ENCODE peak calls at places on chromosomes 16 and 17, in five cellular contexts. Y, M, O, N and B are unnamed samples.

GRCh38 chr16:68995011-68995504 is 110.4 kb upstream of the HAS3 start:
- DNase-seq in Y (peak; percentile 55), M (no peak), O (no peak), N (peak; percentile 39), B (no peak)

GRCh38 chr17:73420897-73421296 is 109.1 kb upstream of the CDC42EP4 start:
- DNase-seq in Y (peak; percentile 86), M (no peak), O (peak; percentile 28), N (no peak), B (no peak)

GRCh38 chr16:53055603-53056527 is 1.1 kb downstream of the CHD9 start:
- DNase-seq in Y (peak; percentile 25), M (peak; percentile 61), O (peak; percentile 76), N (no peak), B (peak; percentile 64)

GRCh38 chr17:62724398-62725146 is 83.5 kb downstream of the MARCHF10 start:
- DNase-seq in Y (no peak), M (no peak), O (peak; percentile 12), N (no peak), B (peak; percentile 34)

GRCh38 chr17:74805543-74805991 is 29.4 kb upstream of the NAT9 start:
- DNase-seq in Y (no peak), M (no peak), O (no peak), N (no peak), B (no peak)

GRCh38 chr17:30256756-30257506 is 21.4 kb upstream of the SLC6A4 start:
- DNase-seq in Y (no peak), M (no peak), O (no peak), N (no peak), B (no peak)

GRCh38 chr17:8079291-8080207 is 8.0 kb downstream of the ALOX12B start:
- DNase-seq in Y (peak; percentile 93), M (peak; percentile 95), O (peak; percentile 83), N (no peak), B (peak; percentile 76)

GRCh38 chr16:5193877-5194276 is 96.3 kb upstream of the EEF2KMT start:
- DNase-seq in Y (no peak), M (no peak), O (no peak), N (no peak), B (no peak)

GRCh38 chr17:17041018-17041521 is 1.2 kb upstream of the MPRIP start:
- DNase-seq in Y (no peak), M (no peak), O (no peak), N (no peak), B (no peak)

GRCh38 chr17:73901661-73902415 is 257.6 kb upstream of the SDK2 start:
- DNase-seq in Y (no peak), M (peak; percentile 65), O (no peak), N (no peak), B (peak; percentile 72)

GRCh38 chr16:73546351-73546845 is 498.5 kb upstream of the ZFHX3 start:
- DNase-seq in Y (no peak), M (no peak), O (no peak), N (no peak), B (no peak)

GRCh38 chr17:37481001-37481665 is 8.6 kb upstream of the DUSP14 start:
- DNase-seq in Y (no peak), M (no peak), O (no peak), N (no peak), B (no peak)

GRCh38 chr17:37507108-37507507 is 17.4 kb downstream of the DUSP14 start:
- DNase-seq in Y (no peak), M (no peak), O (no peak), N (no peak), B (no peak)

GRCh38 chr17:59825533-59826316 is 67.0 kb downstream of the TUBD1 start:
- DNase-seq in Y (no peak), M (no peak), O (no peak), N (no peak), B (no peak)
- TF ChIP-seq EP300 in Y (no peak), M (no peak), O (peak; percentile 95), N (peak; percentile 91), B (peak; percentile 86)

GRCh38 chr17:59631221-59631720 is 11.6 kb downstream of the CLTC start:
- DNase-seq in Y (no peak), M (no peak), O (no peak), N (no peak), B (no peak)

GRCh38 chr17:59626756-59627155 is 7.1 kb downstream of the CLTC start:
- DNase-seq in Y (no peak), M (no peak), O (no peak), N (no peak), B (no peak)

GRCh38 chr17:59623151-59623550 is 3.5 kb downstream of the CLTC start:
- DNase-seq in Y (no peak), M (no peak), O (no peak), N (no peak), B (no peak)

GRCh38 chr17:59627770-59628171 is 8.1 kb downstream of the CLTC start:
- DNase-seq in Y (no peak), M (no peak), O (no peak), N (no peak), B (no peak)

DNA sequence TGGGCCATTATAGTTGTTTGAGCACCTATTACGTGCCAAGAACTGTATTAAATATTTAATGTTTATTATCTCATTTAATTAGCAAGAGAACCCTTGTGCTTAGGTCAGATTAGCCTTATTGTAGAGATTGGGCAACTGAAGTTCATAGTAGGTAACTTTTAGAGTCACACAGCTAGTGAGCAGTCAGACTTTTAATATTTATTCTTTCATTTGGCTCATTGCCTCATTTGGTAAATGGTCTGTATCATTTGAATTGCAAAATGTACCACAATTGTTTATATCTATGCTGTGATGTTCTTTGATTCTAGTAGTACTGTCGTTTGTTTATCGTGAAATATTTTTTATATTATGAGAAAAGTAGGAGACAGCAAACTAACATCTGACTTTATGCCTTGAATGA is 7.6 kb downstream of the CLTC start:
- DNase-seq in Y (no peak), M (no peak), O (no peak), N (no peak), B (no peak)
- H3K4me3 ChIP-seq in Y (no peak overlapping the region), M (no peak overlapping the region), O (no peak overlapping the region), N (no peak overlapping the region), B (no peak overlapping the region)

GRCh38 chr16:23561586-23561985 is 4.1 kb downstream of the UBFD1 start:
- DNase-seq in Y (no peak), M (no peak), O (no peak), N (no peak), B (no peak)

GRCh38 chr16:23554536-23554935 is 2.6 kb downstream of the EARS2 start:
- DNase-seq in Y (no peak), M (no peak), O (no peak), N (no peak), B (no peak)

GRCh38 chr16:23552171-23552570 is 5.0 kb downstream of the EARS2 start:
- DNase-seq in Y (no peak), M (no peak), O (no peak), N (no peak), B (no peak)

GRCh38 chr16:23557779-23558330 is 328 bp downstream of the UBFD1 start:
- DNase-seq in Y (no peak), M (no peak), O (peak; percentile 67), N (no peak), B (peak; percentile 29)

DNA sequence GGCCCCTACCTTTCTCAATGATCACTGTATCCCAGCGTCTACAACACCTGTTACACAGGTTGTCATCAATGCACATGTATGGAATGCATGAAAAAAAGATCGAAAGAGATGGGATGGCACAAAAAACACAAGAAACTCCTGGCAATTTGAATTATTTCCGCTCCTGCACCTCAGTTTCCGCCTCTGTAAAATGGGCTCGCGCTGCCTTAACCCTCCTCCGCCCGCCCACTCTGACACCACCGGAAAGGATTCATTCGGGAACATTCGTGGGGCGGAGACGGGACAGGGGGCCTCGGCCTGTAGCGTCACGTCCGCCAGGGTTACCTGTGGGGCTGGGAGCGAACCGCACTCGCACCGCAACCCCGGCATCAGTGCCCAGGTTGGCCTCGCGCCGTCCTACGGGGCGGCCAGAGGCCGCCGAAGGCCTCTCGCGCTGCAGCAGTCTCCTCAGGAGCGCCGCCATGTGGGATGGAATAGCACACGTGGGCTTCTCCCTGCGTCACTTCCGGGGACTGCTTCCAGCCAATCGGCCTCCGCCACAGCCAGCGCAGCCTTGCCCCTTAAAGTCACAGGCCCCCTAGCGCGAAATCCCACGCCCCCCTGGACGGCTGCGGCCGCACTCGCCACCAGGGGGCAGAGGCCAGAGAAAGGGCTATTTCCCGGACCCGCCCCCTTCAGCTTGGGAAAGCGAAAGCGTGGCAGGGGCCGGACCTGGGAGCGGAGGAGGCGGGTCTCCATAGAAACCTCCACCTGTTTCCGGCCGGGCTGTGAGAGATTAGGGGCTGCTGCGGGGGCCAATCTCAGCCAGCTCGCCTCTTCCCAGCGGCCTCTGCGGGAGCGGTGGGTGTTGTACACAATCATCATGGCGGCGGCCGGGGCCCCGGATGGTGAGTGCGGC is at the start of the genes EARS2 and UBFD1:
- DNase-seq in Y (peak; percentile 92), M (peak; percentile 100), O (peak; percentile 99), N (peak; percentile 100), B (peak; percentile 99)
- TF ChIP-seq EP300 in Y (no peak), M (no peak), O (peak; percentile 57), N (no peak), B (no peak)

GRCh38 chr17:2266865-2267228 is 36.7 kb downstream of the SMG6 start:
- DNase-seq in Y (no peak), M (no peak), O (no peak), N (no peak), B (no peak)
- H3K4me3 ChIP-seq in Y (no peak overlapping the region), M (no peak overlapping the region), O (no peak overlapping the region), N (no peak overlapping the region), B (no peak overlapping the region)

DNA sequence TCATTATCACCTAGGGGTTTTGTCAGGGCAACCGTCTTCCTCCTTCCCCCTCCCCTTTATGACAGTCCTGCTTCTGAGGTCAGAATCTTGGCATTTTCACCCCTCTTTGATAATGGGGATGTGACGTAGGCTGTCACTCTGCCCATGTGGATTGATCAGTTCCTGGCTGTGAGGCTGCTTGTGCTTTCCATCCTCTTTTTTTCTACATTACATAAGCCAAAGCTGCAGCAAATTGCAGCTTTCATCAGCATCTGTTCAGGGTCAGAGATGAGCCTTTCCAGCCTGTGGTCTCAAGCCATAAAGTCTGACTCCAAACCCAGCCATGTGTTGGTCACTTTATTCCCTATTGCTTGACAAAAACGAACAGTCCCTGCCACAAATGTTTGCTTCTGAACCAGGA is 535.1 kb downstream of the CDH11 start:
- DNase-seq in Y (no peak), M (no peak), O (no peak), N (no peak), B (no peak)
- TF ChIP-seq EP300 in Y (no peak), M (no peak), O (no peak), N (no peak), B (no peak)

GRCh38 chr17:34363183-34363661 is at the start of gene CCL1:
- DNase-seq in Y (no peak), M (no peak), O (no peak), N (peak; percentile 89), B (no peak)
- H3K4me3 ChIP-seq in Y (no peak within 1 kb of the TSS), M (no peak within 1 kb of the TSS), O (no peak within 1 kb of the TSS), N (no peak within 1 kb of the TSS), B (no peak within 1 kb of the TSS)

GRCh38 chr17:32443827-32444300 is 446 bp upstream of the PSMD11 start:
- DNase-seq in Y (no peak), M (no peak), O (no peak), N (no peak), B (no peak)

GRCh38 chr17:32445976-32446375 is 1.7 kb downstream of the PSMD11 start:
- DNase-seq in Y (peak; percentile 35), M (no peak), O (no peak), N (no peak), B (no peak)

GRCh38 chr17:32445497-32445896 is 1.2 kb downstream of the PSMD11 start:
- DNase-seq in Y (no peak), M (no peak), O (no peak), N (no peak), B (no peak)

GRCh38 chr17:32445075-32445427 is 741 bp downstream of the PSMD11 start:
- DNase-seq in Y (peak; percentile 70), M (no peak), O (peak; percentile 66), N (no peak), B (peak; percentile 51)

GRCh38 chr17:32444301-32445074 is at the start of gene PSMD11:
- DNase-seq in Y (peak; percentile 99), M (peak; percentile 99), O (peak; percentile 99), N (peak; percentile 98), B (peak; percentile 98)
- TF ChIP-seq EP300 in Y (no peak), M (no peak), O (no peak), N (no peak), B (no peak)